ENCODE peak calls at places on chromosomes 6 and 20, in nine cellular contexts. Z is psoas muscle, N is tibial artery, O is heart left ventricle, L is HFF-Myc, V is brain microvascular endothelial cell, J is A549, A is AG10803, Y is endothelial cell of umbilical vein. M is an unnamed sample.
A peak's percentile ranks its signal among the peaks of the same experiment; 100 is the strongest.

GRCh38 chr6:152151930-152152329 is 344.4 kb downstream of the ESR1 start:
- DNase-seq in L (peak; percentile 26), V (no peak), O (no peak), Y (no peak), Z (no peak), N (no peak), A (peak; percentile 11), J (no peak), M (no peak)

GRCh38 chr6:132007474-132008190 is 56.5 kb upstream of the CCN2 start:
- DNase-seq in Y (no peak), L (no peak), A (peak; percentile 69), Z (no peak), J (peak; percentile 27), N (no peak), V (peak; percentile 21), O (no peak), M (peak; percentile 69)

GRCh38 chr6:34519971-34520644 is 36.0 kb downstream of the SPDEF start:
- DNase-seq in N (no peak), L (no peak), O (peak; percentile 2), A (no peak), Z (no peak), Y (no peak), V (no peak), J (no peak), M (no peak)

GRCh38 chr6:37049990-37050853 is 44.8 kb downstream of the FGD2 start:
- DNase-seq in Y (no peak), L (no peak), J (no peak), V (no peak), A (no peak), Z (peak; percentile 68), N (peak; percentile 64), O (peak; percentile 66), M (no peak)

GRCh38 chr6:5315883-5316282 is 54.6 kb downstream of the FARS2 start:
- DNase-seq in L (peak; percentile 15), V (peak; percentile 7), A (peak; percentile 55), Z (no peak), O (no peak), Y (no peak), N (no peak), J (no peak), M (no peak)

GRCh38 chr6:37482356-37483292 is 17.1 kb downstream of the CCDC167 start:
- DNase-seq in Z (no peak), A (no peak), Y (no peak), N (no peak), O (no peak), V (no peak), L (no peak), J (no peak), M (no peak)

GRCh38 chr6:388202-388903 is 3.2 kb upstream of the IRF4 start:
- DNase-seq in L (no peak), Z (no peak), Y (no peak), N (no peak), O (no peak), V (no peak), A (no peak), J (no peak), M (no peak)

GRCh38 chr6:65633516-65633915 is 73.5 kb downstream of the EYS start:
- DNase-seq in Z (no peak), O (no peak), V (no peak), N (no peak), J (no peak), A (no peak), Y (no peak), L (no peak), M (no peak)

GRCh38 chr6:156980515-156980914 is 203.3 kb downstream of the ARID1B start:
- DNase-seq in A (no peak), V (no peak), O (no peak), J (no peak), L (no peak), N (no peak), Z (no peak), Y (no peak), M (no peak)

GRCh38 chr6:156269751-156270369 is 507.3 kb upstream of the ARID1B start:
- DNase-seq in A (no peak), L (no peak), J (no peak), Z (no peak), V (no peak), N (no peak), O (no peak), Y (no peak), M (no peak)

GRCh38 chr20:11919571-11919970 is 1.9 kb downstream of the BTBD3 start:
- DNase-seq in J (no peak), A (no peak), V (no peak), Z (no peak), O (no peak), N (no peak), Y (no peak), L (no peak), M (no peak)

GRCh38 chr6:140355476-140355875 is 981.0 kb upstream of the CITED2 start:
- DNase-seq in A (no peak), O (no peak), Y (no peak), V (no peak), Z (no peak), N (no peak), L (no peak), J (no peak), M (no peak)

GRCh38 chr6:137497722-137498463 is 3.7 kb upstream of the OLIG3 start:
- DNase-seq in L (no peak), Y (no peak), J (no peak), N (no peak), Z (no peak), A (no peak), O (no peak), V (no peak), M (no peak)

GRCh38 chr6:78605909-78606446 is 261.4 kb upstream of the IRAK1BP1 start:
- DNase-seq in O (no peak), Z (no peak), N (no peak), Y (peak; percentile 93), V (peak; percentile 89), L (no peak), A (peak; percentile 76), J (no peak), M (peak; percentile 89)

GRCh38 chr20:44615169-44615791 is 32.9 kb downstream of the PKIG start:
- DNase-seq in V (no peak), Z (peak; percentile 34), N (no peak), A (no peak), Y (peak; percentile 67), O (peak; percentile 67), L (no peak), J (no peak), M (no peak)

DNA sequence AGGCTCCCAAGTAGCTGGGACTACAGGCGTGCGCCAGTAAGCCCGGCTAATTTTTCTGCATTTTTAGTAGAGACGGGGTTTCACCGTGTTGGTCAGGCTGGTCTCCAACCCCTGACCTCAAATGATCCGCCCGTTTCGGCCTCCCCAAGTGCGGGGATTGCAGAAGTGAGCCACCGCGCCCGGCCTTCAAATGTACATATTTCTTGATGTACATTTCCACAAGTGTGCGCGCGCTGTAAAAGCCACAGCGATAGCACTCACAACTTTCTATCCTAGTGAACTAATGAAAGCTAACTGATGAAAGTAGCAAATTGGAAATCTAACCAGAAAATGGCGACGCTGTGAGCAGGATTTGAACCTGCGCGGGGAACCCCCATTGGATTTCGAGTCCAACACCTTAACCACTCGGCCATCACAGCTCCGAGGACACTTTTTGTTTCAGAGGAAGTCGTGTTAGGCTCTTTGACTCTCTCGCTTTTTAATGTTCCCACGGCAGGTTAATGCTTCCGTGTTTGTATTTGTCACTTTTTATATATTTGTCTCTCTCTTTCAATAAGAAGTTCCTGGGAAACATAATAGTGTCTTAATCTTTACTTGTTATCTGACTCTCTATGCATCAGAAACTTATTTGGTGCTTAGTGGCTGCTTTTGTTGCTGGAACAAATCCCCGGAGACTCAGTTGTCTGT is 199.4 kb upstream of the ZNF184 start:
- DNase-seq in J (peak; percentile 95), L (peak; percentile 81), Y (peak; percentile 40), Z (no peak), N (no peak), A (peak; percentile 39), V (peak; percentile 93), O (no peak), M (peak; percentile 73)
- H3K4me3 ChIP-seq in J (peak overlapping the region; percentile 60), L (peak overlapping the region; percentile 22), Y (no peak overlapping the region), Z (no peak overlapping the region), N (no peak overlapping the region), A (no peak overlapping the region), V (peak overlapping the region; percentile 27), O (no peak overlapping the region), M (peak overlapping the region; percentile 8)

DNA sequence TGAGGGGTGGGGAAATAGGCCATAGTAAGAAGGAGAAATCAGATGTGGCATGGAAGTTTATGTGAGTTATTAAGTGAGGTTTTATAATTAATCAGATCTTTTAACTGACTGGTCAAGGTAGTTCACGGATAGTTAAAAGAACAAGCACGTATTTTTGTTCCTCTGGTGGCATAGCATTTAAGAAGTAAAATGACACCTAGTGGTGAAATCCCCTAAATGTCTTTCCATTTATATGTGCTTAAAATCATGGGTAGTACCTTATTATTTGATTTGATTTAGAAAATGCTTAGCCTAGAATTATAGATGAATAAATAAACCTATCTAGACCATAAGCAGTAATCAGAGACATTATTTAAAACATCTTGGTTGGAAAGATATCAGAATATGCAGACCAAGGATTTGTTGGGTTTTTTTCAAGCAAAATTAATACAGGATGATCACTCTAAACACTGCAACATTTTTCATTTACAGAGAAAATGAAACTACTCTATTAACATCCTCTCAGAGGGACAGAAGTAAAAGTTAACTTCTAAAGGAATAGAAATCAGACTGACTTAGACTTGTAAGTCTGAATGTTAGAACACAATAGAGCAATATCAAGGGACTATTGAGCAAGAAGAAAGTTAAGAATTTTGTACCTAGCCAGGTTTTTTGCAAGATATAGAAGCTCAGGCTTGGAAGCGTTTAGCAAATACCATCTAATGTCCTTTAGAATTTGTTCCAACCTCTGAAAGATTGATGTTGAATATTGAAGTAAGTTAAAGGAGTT is 81.1 kb downstream of the STXBP5 start:
- DNase-seq in Z (no peak), Y (peak; percentile 62), V (no peak), L (peak; percentile 25), O (no peak), A (peak; percentile 64), N (no peak), J (peak; percentile 41), M (peak; percentile 73)
- TF ChIP-seq CTCF in Z (peak; percentile 52), Y (peak; percentile 27), V (peak; percentile 43), L (no peak), O (peak; percentile 40), A (peak; percentile 57), N (peak; percentile 49), J (peak; percentile 54), M (peak; percentile 58)

GRCh38 chr6:111870054-111870750 is 3.0 kb downstream of the FYN start:
- DNase-seq in N (no peak), A (no peak), O (no peak), Y (no peak), L (no peak), V (no peak), Z (no peak), J (no peak), M (no peak)
- H3K4me3 ChIP-seq in N (no peak overlapping the region), A (no peak overlapping the region), O (peak overlapping the region; percentile 90), Y (no peak overlapping the region), L (no peak overlapping the region), V (no peak overlapping the region), Z (no peak overlapping the region), J (no peak overlapping the region), M (no peak overlapping the region)

DNA sequence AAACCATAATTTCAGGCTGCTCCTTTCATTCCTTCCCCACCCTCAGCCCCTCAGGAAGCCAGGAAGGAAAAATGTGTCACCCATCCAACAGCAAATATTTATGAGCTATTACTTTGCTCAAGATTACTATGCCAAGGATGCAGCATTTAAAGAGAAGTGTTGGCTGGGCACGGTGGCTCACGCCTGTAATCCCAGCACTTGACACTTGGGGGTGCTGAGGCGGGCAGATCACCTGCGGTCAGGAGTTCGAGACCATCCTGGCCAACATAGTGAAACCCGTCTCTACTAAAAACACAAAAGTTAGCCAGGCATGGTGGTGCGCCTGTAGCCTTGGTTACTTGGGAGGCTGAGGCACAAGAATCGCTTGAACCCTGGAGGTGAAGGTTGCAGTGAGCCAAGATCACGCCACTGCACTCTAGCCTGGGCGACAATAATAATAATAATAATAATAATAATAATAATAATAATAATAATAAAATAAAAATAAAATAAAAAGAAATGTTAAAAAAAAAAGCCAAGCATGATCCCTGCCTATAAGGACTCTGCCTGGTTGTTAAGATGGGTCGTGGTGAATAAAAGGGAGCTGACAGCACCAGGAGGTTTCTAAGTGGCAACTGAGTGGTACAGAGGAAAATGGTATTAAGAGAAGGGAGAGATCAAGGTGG is 20.5 kb upstream of the TIAM2 start:
- DNase-seq in J (no peak), L (no peak), O (no peak), Z (no peak), V (no peak), Y (peak; percentile 24), N (no peak), A (no peak), M (no peak)
- TF ChIP-seq CTCF in J (no peak), L (no peak), O (no peak), Z (no peak), V (peak; percentile 33), Y (peak; percentile 15), N (no peak), A (no peak), M (peak; percentile 21)